ENCODE peak calls at places on chromosomes 12 and 14, in nine cellular contexts. E is transverse colon; W is GM23248; M is right atrium auricular region; K is neuronal stem cell; S is CD8-positive, alpha-beta memory T cell; J is effector memory CD4-positive, alpha-beta T cell; F is PC-3; B is tibial nerve. I is an unnamed sample.
A peak's percentile ranks its signal among the peaks of the same experiment; 100 is the strongest.

GRCh38 chr14:102517412-102518062 is 8.0 kb upstream of the ANKRD9 start:
- DNase-seq in F (no peak), K (no peak), B (no peak), J (no peak), S (no peak), M (no peak), E (peak; percentile 40), W (peak; percentile 30), I (no peak)

GRCh38 chr14:98462908-98463307 is 809.1 kb downstream of the BCL11B start:
- DNase-seq in M (no peak), E (no peak), W (no peak), S (no peak), F (no peak), J (no peak), B (no peak), K (no peak), I (no peak)

GRCh38 chr14:102772781-102773570 is 4.3 kb upstream of the TRAF3 start:
- DNase-seq in E (no peak), B (no peak), F (no peak), J (no peak), K (no peak), S (no peak), W (peak; percentile 16), M (no peak), I (peak; percentile 30)

GRCh38 chr12:6605425-6606330 is 1.5 kb downstream of the CHD4 start:
- DNase-seq in E (no peak), K (no peak), M (no peak), F (peak; percentile 51), B (no peak), J (no peak), W (peak; percentile 81), S (peak; percentile 71), I (no peak)

GRCh38 chr12:64780531-64781373 is 21.5 kb upstream of the GNS start:
- DNase-seq in K (peak; percentile 44), M (no peak), S (no peak), E (peak; percentile 70), W (peak; percentile 40), F (peak; percentile 59), J (no peak), B (no peak), I (peak; percentile 81)

GRCh38 chr12:47999816-48000215 is 4.5 kb downstream of the COL2A1 start:
- DNase-seq in J (no peak), M (no peak), S (no peak), K (no peak), F (no peak), B (no peak), W (no peak), E (no peak), I (no peak)

GRCh38 chr12:22250762-22251161 is 83.7 kb downstream of the ST8SIA1 start:
- DNase-seq in B (no peak), J (peak; percentile 1), W (no peak), M (no peak), S (no peak), K (no peak), F (no peak), E (no peak), I (no peak)

GRCh38 chr12:52692253-52692652 is 11.1 kb downstream of the KRT77 start:
- DNase-seq in M (no peak), F (no peak), K (no peak), W (no peak), S (no peak), B (no peak), J (no peak), E (no peak), I (no peak)

GRCh38 chr14:102626530-102626929 is 34.1 kb downstream of the RCOR1 start:
- DNase-seq in B (no peak), E (no peak), K (no peak), F (no peak), J (no peak), M (no peak), W (no peak), S (no peak), I (no peak)

GRCh38 chr14:58730793-58731464 is 93.2 kb downstream of the DACT1 start:
- DNase-seq in B (no peak), W (peak; percentile 73), J (no peak), K (no peak), E (no peak), F (no peak), S (no peak), M (no peak), I (no peak)

GRCh38 chr12:88496429-88497190 is 83.7 kb downstream of the KITLG start:
- DNase-seq in K (no peak), E (no peak), W (peak; percentile 44), B (no peak), F (no peak), S (no peak), M (no peak), J (no peak), I (no peak)

GRCh38 chr14:99234982-99235491 is 37.0 kb downstream of the BCL11B start:
- DNase-seq in B (no peak), W (no peak), F (no peak), M (no peak), E (no peak), J (peak; percentile 69), S (peak; percentile 86), K (peak; percentile 57), I (no peak)

GRCh38 chr12:132713123-132713522 is 2.5 kb downstream of the PGAM5 start:
- DNase-seq in J (no peak), S (no peak), W (no peak), M (no peak), E (no peak), B (no peak), F (no peak), K (no peak), I (no peak)

GRCh38 chr14:78178071-78178470 is 7.9 kb downstream of the NRXN3 start:
- DNase-seq in M (no peak), W (no peak), F (no peak), S (no peak), K (no peak), J (no peak), B (no peak), E (no peak), I (no peak)
- H3K9me3 ChIP-seq in M (no peaks in the 10 kb centered on the region), W (no peaks in the 10 kb centered on the region), F (no peaks in the 10 kb centered on the region), S (no peaks in the 10 kb centered on the region), K (peaks cover 1% of the 10 kb centered on the region), J (no peaks in the 10 kb centered on the region), B (no peaks in the 10 kb centered on the region), E (no peaks in the 10 kb centered on the region), I (no peaks in the 10 kb centered on the region)

GRCh38 chr12:100114574-100114973 is 28.1 kb downstream of the BLTP3B start:
- DNase-seq in B (no peak), J (no peak), S (no peak), M (no peak), K (no peak), F (no peak), E (no peak), W (no peak), I (no peak)
- H3K27ac ChIP-seq in B (no peak overlapping the region), J (no peak overlapping the region), S (no peak overlapping the region), M (no peak overlapping the region), K (no peak overlapping the region), F (no peak overlapping the region), E (no peak overlapping the region), W (no peak overlapping the region), I (no peak overlapping the region)

DNA sequence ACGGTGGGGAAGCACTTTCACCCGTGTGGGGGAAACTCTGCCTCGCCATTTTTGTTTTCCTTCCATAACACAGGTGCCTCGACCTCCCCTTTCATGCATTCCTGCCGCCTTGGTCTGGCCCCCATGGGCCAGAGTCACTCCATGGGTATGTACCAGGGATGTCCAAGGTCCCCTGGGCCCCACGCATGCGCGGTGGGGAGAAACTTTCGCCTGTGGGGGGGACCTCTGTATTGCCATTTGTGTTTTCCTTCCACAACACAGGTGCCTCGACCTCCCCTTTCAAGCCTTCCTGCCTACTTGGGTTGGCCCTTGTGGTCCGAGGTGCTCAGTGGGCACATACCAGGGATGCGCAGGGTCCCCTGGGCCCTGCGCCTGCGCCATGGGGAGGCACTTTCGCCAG is 345.8 kb downstream of the ALG10 start:
- DNase-seq in E (no peak), W (no peak), J (no peak), F (no peak), M (no peak), B (no peak), K (no peak), S (no peak), I (no peak)
- H3K9me3 ChIP-seq in E (peaks cover 27% of the 10 kb centered on the region), W (no peaks in the 10 kb centered on the region), J (peaks cover 3% of the 10 kb centered on the region), F (no peaks in the 10 kb centered on the region), M (no peaks in the 10 kb centered on the region), B (no peaks in the 10 kb centered on the region), K (peaks cover 89% of the 10 kb centered on the region), S (no peaks in the 10 kb centered on the region), I (peaks cover 4% of the 10 kb centered on the region)

GRCh38 chr12:56614627-56615026 is 15.5 kb downstream of the BAZ2A start:
- DNase-seq in S (no peak), K (no peak), J (no peak), E (no peak), W (no peak), F (no peak), B (no peak), M (no peak), I (no peak)

GRCh38 chr12:56616924-56617323 is 13.2 kb downstream of the BAZ2A start:
- DNase-seq in S (no peak), M (no peak), E (no peak), B (no peak), W (no peak), F (no peak), K (no peak), J (no peak), I (no peak)

DNA sequence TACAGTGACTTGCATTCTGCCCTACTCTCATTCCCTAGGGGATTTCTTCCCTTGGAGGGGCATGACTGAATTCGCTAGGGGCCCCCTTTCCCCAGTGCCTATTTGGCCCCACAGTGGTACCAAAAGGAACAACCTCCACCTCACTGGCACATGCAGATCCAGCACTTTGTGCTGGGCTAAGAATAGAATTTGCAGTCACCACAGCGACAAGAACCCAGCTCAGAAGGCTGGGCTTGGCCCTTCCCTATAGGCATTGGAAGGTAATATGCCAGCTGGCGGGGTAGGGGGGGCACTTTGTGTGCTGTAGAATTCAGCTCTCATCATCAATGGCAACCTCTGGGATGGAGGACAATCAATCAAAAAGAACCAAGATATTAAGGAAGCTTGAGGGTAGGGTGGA is 13.9 kb downstream of the BAZ2A start:
- DNase-seq in J (no peak), W (no peak), K (no peak), M (no peak), F (no peak), B (no peak), S (no peak), E (no peak), I (no peak)
- H3K27ac ChIP-seq in J (no peak overlapping the region), W (no peak overlapping the region), K (no peak overlapping the region), M (peak overlapping the region; percentile 11), F (no peak overlapping the region), B (no peak overlapping the region), S (no peak overlapping the region), E (no peak overlapping the region), I (no peak overlapping the region)